ENCODE peak calls at places on chromosomes 4 and X, in eight cellular contexts. One of them, this sample, is unnamed.

GRCh38 chrX:114581528-114582263 is 2.2 kb upstream of the HTR2C start:
- DNase-seq in HFF-Myc: no peak
- DNase-seq in neural progenitor cell: peak
- DNase-seq in epithelial cell of esophagus: peak
- DNase-seq in A549: no peak
- DNase-seq in COR-L47: no peak
- DNase-seq in uterus: no peak
- DNase-seq in fibroblast of the aortic adventitia: no peak
- DNase-seq in this sample: no peak

GRCh38 chr4:155392486-155393184 is 15.9 kb upstream of the MAP9 start:
- DNase-seq in HFF-Myc: peak
- DNase-seq in neural progenitor cell: no peak
- DNase-seq in epithelial cell of esophagus: peak
- DNase-seq in A549: peak
- DNase-seq in COR-L47: no peak
- DNase-seq in uterus: no peak
- DNase-seq in fibroblast of the aortic adventitia: peak
- DNase-seq in this sample: no peak

GRCh38 chr4:39036172-39036571 is 4.0 kb upstream of the TMEM156 start:
- DNase-seq in HFF-Myc: no peak
- DNase-seq in neural progenitor cell: no peak
- DNase-seq in epithelial cell of esophagus: peak
- DNase-seq in A549: peak
- DNase-seq in COR-L47: no peak
- DNase-seq in uterus: no peak
- DNase-seq in fibroblast of the aortic adventitia: no peak
- DNase-seq in this sample: no peak

GRCh38 chr4:61442936-61443335 is 242.8 kb downstream of the ADGRL3 start:
- DNase-seq in HFF-Myc: no peak
- DNase-seq in neural progenitor cell: no peak
- DNase-seq in epithelial cell of esophagus: no peak
- DNase-seq in A549: no peak
- DNase-seq in COR-L47: no peak
- DNase-seq in uterus: no peak
- DNase-seq in fibroblast of the aortic adventitia: no peak
- DNase-seq in this sample: no peak

GRCh38 chr4:36823199-36823967 is 421.2 kb upstream of the NWD2 start:
- DNase-seq in HFF-Myc: no peak
- DNase-seq in neural progenitor cell: no peak
- DNase-seq in epithelial cell of esophagus: no peak
- DNase-seq in A549: no peak
- DNase-seq in COR-L47: peak
- DNase-seq in uterus: no peak
- DNase-seq in fibroblast of the aortic adventitia: no peak
- DNase-seq in this sample: no peak

GRCh38 chrX:139784788-139785187 is 76.8 kb upstream of the MCF2 start:
- DNase-seq in HFF-Myc: no peak
- DNase-seq in neural progenitor cell: no peak
- DNase-seq in epithelial cell of esophagus: no peak
- DNase-seq in A549: no peak
- DNase-seq in COR-L47: no peak
- DNase-seq in uterus: no peak
- DNase-seq in fibroblast of the aortic adventitia: no peak
- DNase-seq in this sample: no peak

GRCh38 chr4:31261632-31262031 is 541.5 kb downstream of the PCDH7 start:
- DNase-seq in HFF-Myc: no peak
- DNase-seq in neural progenitor cell: no peak
- DNase-seq in epithelial cell of esophagus: no peak
- DNase-seq in A549: no peak
- DNase-seq in COR-L47: peak
- DNase-seq in uterus: no peak
- DNase-seq in fibroblast of the aortic adventitia: no peak
- DNase-seq in this sample: peak

GRCh38 chrX:16112428-16112827 is 10.9 kb upstream of the GRPR start:
- DNase-seq in HFF-Myc: no peak
- DNase-seq in neural progenitor cell: no peak
- DNase-seq in epithelial cell of esophagus: no peak
- DNase-seq in A549: peak
- DNase-seq in COR-L47: no peak
- DNase-seq in uterus: no peak
- DNase-seq in fibroblast of the aortic adventitia: no peak
- DNase-seq in this sample: no peak

GRCh38 chr4:183333983-183334382 is 11.8 kb upstream of the CLDN24 start:
- DNase-seq in HFF-Myc: no peak
- DNase-seq in neural progenitor cell: no peak
- DNase-seq in epithelial cell of esophagus: peak
- DNase-seq in A549: peak
- DNase-seq in COR-L47: no peak
- DNase-seq in uterus: no peak
- DNase-seq in fibroblast of the aortic adventitia: no peak
- DNase-seq in this sample: no peak

GRCh38 chr4:32199639-32200038 is 1479.5 kb downstream of the PCDH7 start:
- DNase-seq in HFF-Myc: no peak
- DNase-seq in neural progenitor cell: no peak
- DNase-seq in epithelial cell of esophagus: no peak
- DNase-seq in A549: no peak
- DNase-seq in COR-L47: no peak
- DNase-seq in uterus: no peak
- DNase-seq in fibroblast of the aortic adventitia: no peak
- DNase-seq in this sample: no peak

GRCh38 chr4:47642985-47643745 is 158.1 kb downstream of the ATP10D start:
- DNase-seq in HFF-Myc: no peak
- DNase-seq in neural progenitor cell: peak
- DNase-seq in epithelial cell of esophagus: no peak
- DNase-seq in A549: no peak
- DNase-seq in COR-L47: no peak
- DNase-seq in uterus: no peak
- DNase-seq in fibroblast of the aortic adventitia: peak
- DNase-seq in this sample: no peak

GRCh38 chr4:69910016-69910782 is 20.7 kb upstream of the CSN1S1 start:
- DNase-seq in HFF-Myc: no peak
- DNase-seq in neural progenitor cell: no peak
- DNase-seq in epithelial cell of esophagus: peak
- DNase-seq in A549: no peak
- DNase-seq in COR-L47: no peak
- DNase-seq in uterus: no peak
- DNase-seq in fibroblast of the aortic adventitia: peak
- DNase-seq in this sample: no peak

GRCh38 chr4:17702666-17703065 is 78.8 kb downstream of the FAM184B start:
- DNase-seq in HFF-Myc: no peak
- DNase-seq in neural progenitor cell: no peak
- DNase-seq in epithelial cell of esophagus: no peak
- DNase-seq in A549: no peak
- DNase-seq in COR-L47: no peak
- DNase-seq in uterus: no peak
- DNase-seq in fibroblast of the aortic adventitia: no peak
- DNase-seq in this sample: no peak

GRCh38 chrX:10119399-10119990 is 37.3 kb upstream of the CLCN4 start:
- DNase-seq in HFF-Myc: peak
- DNase-seq in neural progenitor cell: peak
- DNase-seq in epithelial cell of esophagus: peak
- DNase-seq in A549: peak
- DNase-seq in COR-L47: peak
- DNase-seq in uterus: peak
- DNase-seq in fibroblast of the aortic adventitia: peak
- DNase-seq in this sample: peak

This sample was measured in NCI-H748 treated with DMSO at 0.1 percent for 48 hours.